ENCODE peak calls at places on chromosome 9, in five cellular contexts. W is KBM-7, U is M059J, G is endothelial cell, D is Karpas-422. N is an unnamed sample.

GRCh38 chr9:138024831-138025291 is 147.3 kb downstream of the CACNA1B start:
- DNase-seq in D (no peak), U (no peak), G (no peak), W (no peak), N (no peak)

GRCh38 chr9:85186218-85186585 is 516.7 kb downstream of the NTRK2 start:
- DNase-seq in D (no peak), W (no peak), U (peak; percentile 69), G (no peak), N (no peak)

GRCh38 chr9:130150779-130151381 is 21.3 kb upstream of the NCS1 start:
- DNase-seq in D (no peak), G (no peak), W (no peak), U (peak; percentile 80), N (no peak)

GRCh38 chr9:121725008-121725795 is 73.8 kb downstream of the DAB2IP start:
- DNase-seq in G (no peak), U (peak; percentile 75), D (no peak), W (no peak), N (no peak)

GRCh38 chr9:133587466-133587865 is 21.7 kb downstream of the FAM163B start:
- DNase-seq in U (no peak), D (no peak), G (no peak), W (no peak), N (no peak)

GRCh38 chr9:107637421-107638420 is 148.2 kb upstream of the KLF4 start:
- DNase-seq in D (no peak), W (no peak), U (peak; percentile 70), G (peak; percentile 83), N (no peak)

GRCh38 chr9:78325343-78325742 is 28.4 kb downstream of the PSAT1 start:
- DNase-seq in U (no peak), G (no peak), W (no peak), D (no peak), N (no peak)

GRCh38 chr9:113992276-113992951 is 85.7 kb downstream of the AMBP start:
- DNase-seq in D (no peak), W (no peak), U (peak; percentile 40), G (no peak), N (no peak)

GRCh38 chr9:131270171-131271015 is 5.9 kb downstream of the FAM78A start:
- DNase-seq in G (peak; percentile 60), U (no peak), W (peak; percentile 91), D (peak; percentile 73), N (peak; percentile 66)

GRCh38 chr9:106883626-106884190 is 20.7 kb downstream of the ZNF462 start:
- DNase-seq in D (no peak), G (no peak), U (peak; percentile 59), W (peak; percentile 37), N (no peak)

GRCh38 chr9:109826554-109826953 is 46.6 kb downstream of the PALM2AKAP2 start:
- DNase-seq in D (no peak), G (no peak), W (no peak), U (no peak), N (no peak)

GRCh38 chr9:85971731-85972130 is 30.8 kb downstream of the NAA35 start:
- DNase-seq in W (no peak), U (peak; percentile 9), G (no peak), D (no peak), N (no peak)

GRCh38 chr9:137385061-137385655 is 37.8 kb downstream of the EXD3 start:
- DNase-seq in U (no peak), G (no peak), D (no peak), W (no peak), N (no peak)

GRCh38 chr9:115014438-115014837 is 84.0 kb upstream of the TNFSF8 start:
- DNase-seq in G (no peak), W (no peak), U (no peak), D (no peak), N (no peak)

GRCh38 chr9:114902773-114903589 is 27.4 kb downstream of the TNFSF8 start:
- DNase-seq in D (no peak), W (no peak), U (peak; percentile 78), G (no peak), N (no peak)

GRCh38 chr9:99021512-99021911 is 77.8 kb downstream of the COL15A1 start:
- DNase-seq in D (no peak), G (no peak), U (no peak), W (no peak), N (no peak)

GRCh38 chr9:3138236-3139229 is 294.6 kb upstream of the PUM3 start:
- DNase-seq in W (no peak), G (no peak), D (no peak), U (no peak), N (no peak)

GRCh38 chr9:129703667-129704355 is 38.4 kb downstream of the PRRX2 start:
- DNase-seq in D (no peak), W (no peak), U (peak; percentile 30), G (no peak), N (no peak)

GRCh38 chr9:14014209-14014608 is 299.7 kb downstream of the NFIB start:
- DNase-seq in G (no peak), W (no peak), D (no peak), U (no peak), N (no peak)

GRCh38 chr9:127741831-127742434 is 6.8 kb upstream of the TOR2A start:
- DNase-seq in U (peak; percentile 77), D (no peak), W (no peak), G (peak; percentile 62), N (no peak)

GRCh38 chr9:97510797-97511761 is 9.6 kb downstream of the TMOD1 start:
- DNase-seq in D (no peak), U (peak; percentile 97), G (no peak), W (no peak), N (no peak)

GRCh38 chr9:93265972-93266371 is 82.0 kb downstream of the WNK2 start:
- DNase-seq in W (no peak), U (no peak), D (no peak), G (no peak), N (no peak)

GRCh38 chr9:128339761-128340690 is at the start of gene SLC27A4:
- DNase-seq in D (peak; percentile 93), U (peak; percentile 81), G (peak; percentile 75), W (peak; percentile 82), N (peak; percentile 83)

GRCh38 chr9:33506626-33507370 is 17.3 kb upstream of the ANKRD18B start:
- DNase-seq in U (peak; percentile 99), G (no peak), W (no peak), D (no peak), N (no peak)

GRCh38 chr9:116959775-116960174 is 272.7 kb downstream of the TRIM32 start:
- DNase-seq in U (peak; percentile 87), D (no peak), G (no peak), W (no peak), N (no peak)

GRCh38 chr9:91718071-91718470 is 232.0 kb downstream of the ROR2 start:
- DNase-seq in U (no peak), D (no peak), W (no peak), G (no peak), N (no peak)

GRCh38 chr9:137798142-137798541 is 79.4 kb upstream of the CACNA1B start:
- DNase-seq in D (no peak), U (no peak), W (no peak), G (no peak), N (no peak)

GRCh38 chr9:134054891-134055811 is 12.7 kb downstream of the BRD3 start:
- DNase-seq in W (no peak), D (no peak), G (no peak), U (no peak), N (no peak)

GRCh38 chr9:18906656-18907395 is 126.2 kb downstream of the SAXO1 start:
- DNase-seq in G (no peak), W (no peak), D (peak; percentile 61), U (peak; percentile 82), N (no peak)

GRCh38 chr9:33719581-33720374 is 75.6 kb upstream of the PRSS3 start:
- DNase-seq in W (peak; percentile 53), U (peak; percentile 15), D (peak; percentile 77), G (peak; percentile 50), N (peak; percentile 61)

GRCh38 chr9:15246688-15247087 is 60.3 kb downstream of the TTC39B start:
- DNase-seq in D (no peak), W (no peak), U (peak; percentile 65), G (no peak), N (no peak)

GRCh38 chr9:93569775-93570174 is 6.6 kb upstream of the PHF2 start:
- DNase-seq in G (no peak), U (no peak), W (peak; percentile 49), D (no peak), N (peak; percentile 36)

GRCh38 chr9:76302947-76303550 is 91.2 kb downstream of the RFK start:
- DNase-seq in G (no peak), D (peak; percentile 79), U (peak; percentile 55), W (peak; percentile 46), N (peak; percentile 79)

GRCh38 chr9:134438204-134438788 is 112.0 kb downstream of the RXRA start:
- DNase-seq in D (peak; percentile 49), W (no peak), U (no peak), G (no peak), N (no peak)

GRCh38 chr9:92665836-92666235 is 4.1 kb downstream of the IPPK start:
- DNase-seq in U (no peak), D (no peak), W (no peak), G (no peak), N (no peak)

GRCh38 chr9:98550206-98550820 is 158.4 kb downstream of the GABBR2 start:
- DNase-seq in W (no peak), G (no peak), U (peak; percentile 56), D (no peak), N (peak; percentile 74)

GRCh38 chr9:129235041-129235930 is 57.2 kb upstream of the IER5L start:
- DNase-seq in W (no peak), U (no peak), D (no peak), G (no peak), N (no peak)

GRCh38 chr9:130862217-130862616 is 27.2 kb downstream of the ABL1 start:
- DNase-seq in W (no peak), U (no peak), D (no peak), G (no peak), N (no peak)

GRCh38 chr9:107895524-107896001 is 406.0 kb upstream of the KLF4 start:
- DNase-seq in D (peak; percentile 29), G (no peak), U (no peak), W (no peak), N (no peak)

GRCh38 chr9:107375651-107376369 is 92.7 kb downstream of the RAD23B start:
- DNase-seq in D (no peak), G (no peak), U (no peak), W (no peak), N (peak; percentile 60)